ENCODE peak calls at places on chromosome 6, in seven cellular contexts. N, A, S, B, P, Z and O are unnamed samples.

GRCh38 chr6:71209206-71209605 is 79.4 kb upstream of the OGFRL1 start:
- DNase-seq in N (no peak), B (no peak), P (no peak), A (no peak), Z (no peak), S (no peak), O (no peak)

GRCh38 chr6:101595276-101595675 is 201.8 kb downstream of the GRIK2 start:
- DNase-seq in S (no peak), B (peak), Z (no peak), N (peak), P (peak), A (no peak), O (no peak)

GRCh38 chr6:132369526-132369925 is 31.7 kb downstream of the MOXD1 start:
- DNase-seq in S (no peak), B (peak), Z (no peak), P (peak), A (no peak), N (peak), O (no peak)

GRCh38 chr6:130560231-130560630 is 194.4 kb downstream of the TMEM200A start:
- DNase-seq in B (no peak), P (peak), A (no peak), Z (no peak), N (peak), S (no peak), O (no peak)

GRCh38 chr6:153312633-153313032 is 181.6 kb upstream of the RGS17 start:
- DNase-seq in Z (peak), S (peak), P (peak), A (peak), N (peak), B (peak), O (peak)

GRCh38 chr6:169847773-169848380 is 96.5 kb downstream of the ERMARD start:
- DNase-seq in P (no peak), N (peak), Z (no peak), A (no peak), B (no peak), S (no peak), O (no peak)

GRCh38 chr6:134564705-134565104 is 246.8 kb upstream of the SGK1 start:
- DNase-seq in P (no peak), Z (no peak), A (no peak), B (no peak), N (no peak), S (no peak), O (no peak)

GRCh38 chr6:154297711-154298110 is 58.9 kb downstream of the IPCEF1 start:
- DNase-seq in P (no peak), A (no peak), N (peak), B (peak), S (no peak), Z (no peak), O (peak)

GRCh38 chr6:100257661-100258395 is 206.9 kb downstream of the SIM1 start:
- DNase-seq in P (peak), B (peak), S (no peak), Z (no peak), N (peak), A (no peak), O (no peak)

GRCh38 chr6:100300221-100300736 is 164.4 kb downstream of the SIM1 start:
- DNase-seq in P (peak), S (no peak), N (peak), B (peak), A (no peak), Z (no peak), O (peak)

GRCh38 chr6:26408828-26409730 is 7.0 kb downstream of the BTN3A1 start:
- DNase-seq in S (no peak), B (no peak), A (no peak), N (no peak), P (no peak), Z (no peak), O (no peak)

GRCh38 chr6:1724124-1724523 is 114.4 kb downstream of the FOXC1 start:
- DNase-seq in S (no peak), N (no peak), Z (no peak), P (no peak), A (no peak), B (no peak), O (no peak)

GRCh38 chr6:85551264-85551663 is 42.4 kb downstream of the SNX14 start:
- DNase-seq in Z (no peak), A (no peak), P (no peak), S (no peak), N (no peak), B (no peak), O (peak)

GRCh38 chr6:14265049-14266021 is 147.8 kb downstream of the CD83 start:
- DNase-seq in P (no peak), B (no peak), N (peak), Z (no peak), S (no peak), A (no peak), O (no peak)

GRCh38 chr6:52707963-52708680 is 37.2 kb downstream of the TMEM14A start:
- DNase-seq in S (no peak), A (no peak), B (no peak), Z (no peak), N (no peak), P (no peak), O (no peak)

GRCh38 chr6:123926000-123926399 is 122.3 kb downstream of the NKAIN2 start:
- DNase-seq in P (peak), Z (no peak), S (no peak), A (no peak), N (peak), B (no peak), O (no peak)

GRCh38 chr6:84764332-84765049 is at the start of gene TBX18:
- DNase-seq in N (peak), S (peak), A (peak), Z (peak), B (peak), P (peak), O (no peak)

DNA sequence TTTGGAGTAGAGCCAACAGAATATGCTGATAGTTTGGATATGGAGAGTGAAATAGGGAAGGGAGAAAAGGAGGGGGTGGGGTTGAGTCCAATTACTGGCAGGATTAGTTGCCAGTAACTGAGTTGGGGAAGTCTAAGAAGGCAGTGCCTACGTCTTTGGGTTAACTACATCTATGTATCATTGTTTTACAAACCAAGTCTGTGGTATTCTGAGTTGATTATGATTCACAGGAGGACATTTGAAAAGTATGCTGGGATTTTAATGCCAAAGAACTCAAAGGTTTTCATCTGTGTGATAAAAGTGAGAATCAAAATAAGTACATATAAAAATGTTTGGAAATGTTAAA is 14.7 kb downstream of the DSE start:
- DNase-seq in P (peak), N (peak), Z (no peak), S (no peak), B (peak), A (no peak), O (no peak)
- H3K4me3 ChIP-seq in P (no peak), N (no peak), Z (no peak), S (no peak), B (peak), A (no peak), O (no peak)

GRCh38 chr6:122614303-122614702 is 4.1 kb downstream of the PKIB start:
- DNase-seq in Z (no peak), S (no peak), B (no peak), N (no peak), A (no peak), P (no peak), O (no peak)

GRCh38 chr6:122612838-122613237 is 2.6 kb downstream of the PKIB start:
- DNase-seq in S (no peak), A (no peak), N (no peak), P (no peak), Z (no peak), B (no peak), O (no peak)

GRCh38 chr6:122609881-122610689 is at the start of gene PKIB:
- DNase-seq in B (peak), Z (peak), P (peak), A (peak), N (peak), S (peak), O (peak)

GRCh38 chr6:122615409-122615808 is 5.2 kb downstream of the PKIB start:
- DNase-seq in Z (no peak), P (no peak), S (no peak), A (no peak), N (no peak), B (no peak), O (no peak)

DNA sequence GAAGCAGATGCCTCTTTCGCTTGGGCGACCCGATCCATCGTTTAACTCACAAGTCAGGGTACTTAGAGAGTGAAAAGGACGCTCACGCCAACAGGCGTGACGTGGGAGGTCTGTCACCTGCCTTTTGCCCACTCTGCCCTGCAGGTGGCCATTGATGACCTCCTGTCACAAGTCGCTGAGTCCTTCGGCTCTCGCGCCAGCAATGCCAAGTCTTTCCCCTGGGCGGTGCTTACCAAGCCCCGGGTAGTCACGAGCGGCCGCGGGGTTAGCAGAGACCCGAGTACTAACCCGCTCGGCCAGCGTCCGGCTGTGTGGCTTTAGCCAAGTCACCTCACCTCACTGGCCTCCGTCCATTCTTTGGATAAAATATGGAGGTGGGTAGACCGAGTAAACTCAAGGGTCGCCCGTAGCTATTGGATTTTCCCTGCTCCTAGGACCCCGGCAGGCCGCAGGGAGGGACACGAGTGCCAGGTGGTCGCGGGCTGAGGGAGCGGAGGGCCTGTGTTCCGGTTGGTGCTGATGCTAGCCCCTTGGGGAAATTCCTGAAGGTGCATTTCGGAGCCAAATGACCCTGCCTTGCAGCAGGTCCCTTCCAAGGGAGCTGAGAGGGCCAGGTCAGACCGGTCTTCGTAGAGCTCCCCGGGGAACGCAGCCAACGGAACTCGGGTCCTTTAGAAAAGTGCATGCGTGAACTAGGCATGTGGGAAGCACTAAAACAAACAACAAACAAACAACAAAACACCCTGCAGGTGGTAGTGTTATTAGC is 668 bp downstream of the PKIB start:
- DNase-seq in S (peak), B (peak), N (peak), Z (peak), A (peak), P (no peak), O (peak)
- H3K4me3 ChIP-seq in S (peak), B (peak), N (peak), Z (peak), A (peak), P (peak), O (peak)

GRCh38 chr6:501891-502601 is 110.5 kb downstream of the IRF4 start:
- DNase-seq in A (no peak), N (no peak), P (no peak), B (no peak), S (no peak), Z (no peak), O (no peak)
- H3K4me3 ChIP-seq in A (no peak), N (no peak), P (no peak), B (no peak), S (no peak), Z (no peak), O (no peak)

DNA sequence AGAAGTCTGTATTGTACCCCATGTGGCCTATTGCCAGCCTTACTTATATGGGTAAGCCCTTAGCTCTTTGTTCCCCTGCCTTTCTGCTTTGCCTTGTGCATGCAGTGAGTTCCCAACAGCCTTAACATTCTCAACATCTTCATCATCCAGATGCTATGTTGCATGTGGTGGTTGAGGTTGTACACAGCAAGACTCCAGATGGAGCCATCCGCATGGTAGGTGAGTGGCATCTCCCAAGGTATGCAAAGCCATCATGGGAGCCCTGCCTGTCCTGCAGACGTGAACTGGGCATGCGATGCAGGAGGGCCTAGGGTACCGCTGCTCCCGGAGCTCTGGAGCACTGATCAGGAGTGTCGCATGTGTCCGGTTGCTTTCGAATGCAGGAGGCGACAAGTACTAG is 16.1 kb downstream of the CEP43 start:
- DNase-seq in S (no peak), N (no peak), B (no peak), Z (no peak), P (no peak), A (no peak), O (no peak)
- H3K4me3 ChIP-seq in S (no peak), N (no peak), B (no peak), Z (no peak), P (no peak), A (no peak), O (no peak)

GRCh38 chr6:140827593-140827992 is 1305.1 kb upstream of the GJE1 start:
- DNase-seq in B (no peak), S (no peak), N (no peak), A (no peak), Z (no peak), P (no peak), O (no peak)

GRCh38 chr6:140828833-140829232 is 1303.9 kb upstream of the GJE1 start:
- DNase-seq in A (no peak), P (no peak), S (no peak), N (no peak), Z (no peak), B (no peak), O (no peak)

DNA sequence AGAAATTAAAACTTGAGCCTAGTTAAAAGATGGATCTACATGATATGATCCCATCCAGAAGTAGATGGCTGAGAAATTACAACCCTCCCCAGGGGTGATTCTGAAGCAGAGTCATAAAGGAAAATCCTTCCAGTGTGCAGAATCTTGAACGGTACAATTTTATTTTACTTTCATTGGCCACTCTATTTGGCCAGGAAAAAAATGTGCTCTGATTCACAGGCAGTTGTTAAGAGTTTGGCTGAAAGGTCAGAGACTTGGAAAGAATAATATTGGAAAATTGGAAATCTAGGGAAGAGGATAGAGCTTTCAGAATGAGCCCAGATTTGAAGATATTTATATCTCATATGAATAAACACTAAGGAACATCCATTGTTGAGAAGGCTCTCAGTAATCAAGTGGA is 1299.3 kb upstream of the GJE1 start:
- DNase-seq in Z (no peak), P (no peak), S (no peak), B (no peak), A (no peak), N (peak), O (no peak)
- H3K4me3 ChIP-seq in Z (no peak), P (no peak), S (no peak), B (no peak), A (no peak), N (no peak), O (no peak)

GRCh38 chr6:137706065-137706422 is 161.0 kb upstream of the TNFAIP3 start:
- DNase-seq in B (no peak), N (no peak), S (no peak), Z (no peak), A (no peak), P (no peak), O (no peak)

GRCh38 chr6:137709424-137710281 is 157.4 kb upstream of the TNFAIP3 start:
- DNase-seq in B (peak), Z (no peak), P (peak), N (peak), S (no peak), A (no peak), O (no peak)

GRCh38 chr6:137707590-137708360 is 159.3 kb upstream of the TNFAIP3 start:
- DNase-seq in B (peak), N (peak), P (peak), S (peak), Z (peak), A (no peak), O (peak)

GRCh38 chr6:137707038-137707589 is 159.9 kb upstream of the TNFAIP3 start:
- DNase-seq in S (no peak), Z (no peak), P (no peak), B (no peak), N (no peak), A (no peak), O (no peak)

DNA sequence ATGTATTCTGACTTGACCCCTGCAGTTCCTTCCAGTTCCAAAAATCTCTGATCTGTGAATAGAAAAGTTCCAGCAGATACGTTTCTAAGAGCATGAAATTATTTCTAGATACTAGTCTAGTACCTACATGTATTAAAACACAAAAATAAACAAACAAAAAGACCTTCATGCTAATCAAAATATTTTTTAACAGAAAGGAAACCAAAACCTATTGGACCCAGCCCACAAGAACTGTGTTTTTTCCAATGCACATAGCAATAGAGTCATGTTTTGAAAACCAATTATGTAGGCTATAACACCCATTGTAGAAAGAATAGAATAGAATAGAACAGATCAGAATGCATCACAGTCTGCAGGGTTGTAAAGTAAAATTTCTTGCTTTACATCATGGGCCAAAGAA is 158.6 kb upstream of the TNFAIP3 start:
- DNase-seq in S (no peak), B (no peak), P (no peak), N (no peak), Z (no peak), A (no peak), O (no peak)
- H3K4me3 ChIP-seq in S (no peak), B (no peak), P (no peak), N (no peak), Z (no peak), A (no peak), O (no peak)